ENCODE peak calls at places on chromosome 1, in six cellular contexts. One of them, this sample, is unnamed.
A peak's percentile ranks its signal among the peaks of the same experiment; 100 is the strongest.

GRCh38 chr1:84877592-84877991 is 15.4 kb downstream of the LPAR3 start:
- DNase-seq in GM23338: no peak
- DNase-seq in HCT116: no peak
- DNase-seq in prostate gland: no peak
- DNase-seq in esophagus muscularis mucosa: no peak
- DNase-seq in transverse colon: no peak
- DNase-seq in this sample: no peak

GRCh38 chr1:221712776-221713431 is 29.0 kb downstream of the DUSP10 start:
- DNase-seq in HCT116: no peak
- DNase-seq in GM23338: no peak
- DNase-seq in esophagus muscularis mucosa: no peak
- DNase-seq in transverse colon: peak; percentile 64
- DNase-seq in prostate gland: no peak
- DNase-seq in this sample: peak; percentile 45

GRCh38 chr1:24935615-24936484 is 5.8 kb upstream of the RUNX3 start:
- DNase-seq in prostate gland: no peak
- DNase-seq in transverse colon: no peak
- DNase-seq in HCT116: no peak
- DNase-seq in GM23338: no peak
- DNase-seq in esophagus muscularis mucosa: no peak
- DNase-seq in this sample: no peak

GRCh38 chr1:14715266-14715665 is 116.8 kb downstream of the KAZN start:
- DNase-seq in transverse colon: no peak
- DNase-seq in HCT116: no peak
- DNase-seq in esophagus muscularis mucosa: no peak
- DNase-seq in prostate gland: no peak
- DNase-seq in GM23338: no peak
- DNase-seq in this sample: no peak

GRCh38 chr1:22625262-22625925 is 11.0 kb upstream of the C1QA start:
- DNase-seq in GM23338: peak; percentile 63
- DNase-seq in prostate gland: no peak
- DNase-seq in esophagus muscularis mucosa: no peak
- DNase-seq in transverse colon: no peak
- DNase-seq in HCT116: no peak
- DNase-seq in this sample: no peak

GRCh38 chr1:151716771-151717631 is at the start of gene CELF3:
- DNase-seq in transverse colon: no peak
- DNase-seq in HCT116: no peak
- DNase-seq in prostate gland: no peak
- DNase-seq in esophagus muscularis mucosa: no peak
- DNase-seq in GM23338: peak; percentile 86
- DNase-seq in this sample: no peak

GRCh38 chr1:2190491-2190976 is 4.0 kb downstream of the FAAP20 start:
- DNase-seq in prostate gland: no peak
- DNase-seq in HCT116: no peak
- DNase-seq in GM23338: no peak
- DNase-seq in esophagus muscularis mucosa: no peak
- DNase-seq in transverse colon: no peak
- DNase-seq in this sample: no peak

GRCh38 chr1:180962178-180962577 is 49.5 kb downstream of the KIAA1614 start:
- DNase-seq in esophagus muscularis mucosa: no peak
- DNase-seq in transverse colon: peak; percentile 35
- DNase-seq in GM23338: no peak
- DNase-seq in prostate gland: no peak
- DNase-seq in HCT116: no peak
- DNase-seq in this sample: no peak

GRCh38 chr1:46039571-46040052 is 92.8 kb downstream of the PIK3R3 start:
- DNase-seq in GM23338: no peak
- DNase-seq in prostate gland: peak; percentile 70
- DNase-seq in esophagus muscularis mucosa: peak; percentile 91
- DNase-seq in transverse colon: peak; percentile 39
- DNase-seq in HCT116: no peak
- DNase-seq in this sample: no peak

GRCh38 chr1:157096881-157097280 is 2.7 kb downstream of the ETV3L start:
- DNase-seq in transverse colon: no peak
- DNase-seq in HCT116: no peak
- DNase-seq in esophagus muscularis mucosa: no peak
- DNase-seq in prostate gland: no peak
- DNase-seq in GM23338: no peak
- DNase-seq in this sample: no peak

GRCh38 chr1:84689514-84690396 is 506 bp downstream of the SSX2IP start:
- DNase-seq in esophagus muscularis mucosa: peak; percentile 92
- DNase-seq in HCT116: no peak
- DNase-seq in transverse colon: peak; percentile 56
- DNase-seq in GM23338: peak; percentile 77
- DNase-seq in prostate gland: peak; percentile 35
- DNase-seq in this sample: peak; percentile 58

GRCh38 chr1:185681034-185681633 is 53.1 kb upstream of the HMCN1 start:
- DNase-seq in transverse colon: no peak
- DNase-seq in prostate gland: peak; percentile 21
- DNase-seq in GM23338: peak; percentile 78
- DNase-seq in esophagus muscularis mucosa: no peak
- DNase-seq in HCT116: peak; percentile 45
- DNase-seq in this sample: no peak
- TF ChIP-seq CTCF in transverse colon: peak; percentile 48
- TF ChIP-seq CTCF in prostate gland: peak; percentile 56
- TF ChIP-seq CTCF in GM23338: peak; percentile 80
- TF ChIP-seq CTCF in esophagus muscularis mucosa: peak; percentile 40
- TF ChIP-seq CTCF in HCT116: peak; percentile 52
- TF ChIP-seq CTCF in this sample: peak; percentile 34

DNA sequence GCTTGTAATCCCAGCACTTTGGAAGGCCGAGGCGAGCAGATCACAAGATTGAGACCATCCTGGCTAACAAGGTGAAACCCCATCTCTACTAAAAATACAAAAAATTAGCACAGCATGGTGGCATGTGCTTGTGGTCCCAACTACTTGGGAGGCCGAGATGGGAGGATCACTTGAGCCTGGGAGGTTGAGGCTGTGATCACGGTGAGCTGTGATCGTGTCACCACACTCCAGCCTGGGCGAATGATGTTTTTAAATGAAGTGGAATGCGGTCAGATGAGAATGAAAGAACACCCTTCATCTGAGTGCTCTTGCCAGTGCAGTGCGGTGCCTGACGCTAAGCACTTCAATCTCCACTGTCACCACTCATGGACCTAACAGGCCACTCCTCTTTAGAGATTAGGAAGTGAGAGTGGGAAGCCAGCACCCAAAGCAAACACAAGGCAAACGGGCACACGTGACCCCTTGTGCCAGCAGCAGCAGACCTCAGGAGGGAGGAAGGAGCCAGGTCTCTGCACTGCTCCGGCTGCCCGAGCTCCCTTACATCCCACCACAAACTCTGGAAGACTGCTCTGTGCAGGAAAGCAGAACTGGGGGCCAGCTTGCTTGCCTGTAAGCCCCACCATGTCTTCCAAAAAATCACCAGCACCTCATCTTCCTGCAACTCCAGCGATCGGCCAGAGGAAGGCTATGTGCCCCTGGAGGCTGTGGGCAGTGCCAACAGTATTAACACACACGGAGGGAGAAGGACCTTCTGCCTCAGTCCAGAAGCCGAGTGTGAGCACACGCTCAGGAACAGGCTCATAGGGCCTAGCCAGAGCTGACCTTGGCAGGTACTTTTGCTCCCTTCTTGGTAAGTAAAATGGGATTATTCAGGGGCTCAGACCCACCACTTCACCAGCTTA is 9.7 kb downstream of the CTNNBIP1 start:
- DNase-seq in HCT116: no peak
- DNase-seq in prostate gland: peak; percentile 78
- DNase-seq in GM23338: no peak
- DNase-seq in esophagus muscularis mucosa: no peak
- DNase-seq in transverse colon: peak; percentile 71
- DNase-seq in this sample: peak; percentile 86
- TF ChIP-seq POLR2AphosphoS5 in HCT116: no peak
- TF ChIP-seq POLR2AphosphoS5 in prostate gland: peak; percentile 85
- TF ChIP-seq POLR2AphosphoS5 in GM23338: no peak
- TF ChIP-seq POLR2AphosphoS5 in esophagus muscularis mucosa: no peak
- TF ChIP-seq POLR2AphosphoS5 in transverse colon: no peak
- TF ChIP-seq POLR2AphosphoS5 in this sample: peak; percentile 86

DNA sequence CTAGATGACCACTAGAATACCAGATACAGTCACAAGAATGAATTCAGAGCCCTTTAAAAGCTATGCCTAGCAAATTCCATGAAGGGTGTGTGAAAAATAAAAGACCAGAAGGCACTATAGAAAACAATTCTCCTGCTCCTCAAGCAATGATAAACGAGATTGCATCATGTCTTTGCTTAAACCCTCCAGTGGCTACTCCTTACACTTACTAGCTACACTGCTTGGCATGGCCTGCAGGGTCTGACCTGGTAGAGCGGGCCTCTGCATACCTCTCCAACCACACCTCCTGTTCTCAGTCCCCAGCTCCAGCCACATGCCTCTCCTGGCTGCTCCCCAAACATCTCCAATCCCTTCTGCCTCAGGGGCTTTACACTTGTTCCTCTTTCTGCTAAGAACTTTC is 11.0 kb upstream of the CREG1 start:
- DNase-seq in HCT116: no peak
- DNase-seq in GM23338: peak; percentile 45
- DNase-seq in esophagus muscularis mucosa: no peak
- DNase-seq in prostate gland: no peak
- DNase-seq in transverse colon: no peak
- DNase-seq in this sample: no peak
- TF ChIP-seq CTCF in HCT116: no peak
- TF ChIP-seq CTCF in GM23338: no peak
- TF ChIP-seq CTCF in esophagus muscularis mucosa: no peak
- TF ChIP-seq CTCF in prostate gland: no peak
- TF ChIP-seq CTCF in transverse colon: no peak
- TF ChIP-seq CTCF in this sample: no peak

DNA sequence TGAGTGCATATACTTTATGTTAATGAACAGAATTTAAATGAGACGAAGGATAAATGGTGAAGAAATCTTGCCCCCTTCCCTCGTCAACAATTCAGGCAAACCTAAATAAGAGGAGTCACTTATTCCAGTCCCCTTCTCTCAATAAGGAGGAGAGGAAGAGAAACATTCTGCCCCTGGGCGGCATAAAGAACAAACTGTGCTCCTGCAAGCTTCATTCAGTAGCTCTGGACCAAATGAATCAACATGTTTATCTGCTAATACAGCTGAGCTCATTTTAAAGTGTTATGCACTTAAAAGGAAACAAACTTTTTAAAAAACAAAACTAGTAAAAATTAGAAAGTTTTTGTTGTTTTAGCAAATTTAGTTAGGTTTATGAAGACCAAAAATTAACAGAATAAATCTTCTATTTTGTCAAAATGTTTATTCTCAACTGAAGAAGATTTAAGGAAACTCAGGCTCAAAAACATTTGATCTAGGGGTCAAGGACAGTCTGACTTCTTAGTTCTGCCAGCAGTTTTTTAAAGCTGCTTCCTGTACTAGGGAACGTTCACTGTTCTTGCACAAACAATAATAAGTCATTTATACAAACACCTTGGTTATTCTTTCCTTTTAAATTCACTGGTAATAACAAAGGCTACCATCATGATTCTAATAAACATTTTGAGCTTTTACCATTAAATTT is 58.3 kb downstream of the AKT3 start:
- DNase-seq in GM23338: no peak
- DNase-seq in esophagus muscularis mucosa: no peak
- DNase-seq in prostate gland: peak; percentile 38
- DNase-seq in HCT116: no peak
- DNase-seq in transverse colon: peak; percentile 9
- DNase-seq in this sample: no peak
- TF ChIP-seq POLR2AphosphoS5 in GM23338: no peak
- TF ChIP-seq POLR2AphosphoS5 in esophagus muscularis mucosa: peak; percentile 44
- TF ChIP-seq POLR2AphosphoS5 in prostate gland: peak; percentile 77
- TF ChIP-seq POLR2AphosphoS5 in HCT116: no peak
- TF ChIP-seq POLR2AphosphoS5 in transverse colon: no peak
- TF ChIP-seq POLR2AphosphoS5 in this sample: peak; percentile 34

DNA sequence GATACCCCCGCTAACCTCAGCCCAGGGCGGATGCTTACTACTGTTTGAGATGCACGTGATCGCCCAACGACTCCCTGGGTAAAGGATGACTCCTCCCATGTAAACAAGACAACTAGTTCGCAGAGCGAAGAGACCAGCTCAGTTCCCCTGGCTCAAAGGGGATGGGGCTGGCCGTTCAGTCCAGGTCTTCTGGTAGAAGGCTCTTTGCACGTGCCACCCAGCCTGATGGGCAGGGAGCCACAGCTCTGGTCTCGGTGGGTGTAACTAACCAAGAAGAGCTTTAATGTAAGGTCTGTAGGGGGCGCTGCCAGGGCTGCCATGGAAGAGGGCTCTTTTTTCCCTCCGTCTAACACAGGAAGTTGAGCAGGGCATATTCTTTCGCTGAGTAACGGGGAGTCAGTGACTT is 49.4 kb upstream of the PARP1 start:
- DNase-seq in prostate gland: no peak
- DNase-seq in GM23338: peak; percentile 93
- DNase-seq in HCT116: no peak
- DNase-seq in esophagus muscularis mucosa: no peak
- DNase-seq in transverse colon: peak; percentile 11
- DNase-seq in this sample: no peak
- TF ChIP-seq CTCF in prostate gland: no peak
- TF ChIP-seq CTCF in GM23338: peak; percentile 75
- TF ChIP-seq CTCF in HCT116: no peak
- TF ChIP-seq CTCF in esophagus muscularis mucosa: no peak
- TF ChIP-seq CTCF in transverse colon: peak; percentile 3
- TF ChIP-seq CTCF in this sample: no peak

GRCh38 chr1:161115132-161115711 is 2.6 kb downstream of the PFDN2 start:
- DNase-seq in transverse colon: no peak
- DNase-seq in esophagus muscularis mucosa: no peak
- DNase-seq in prostate gland: no peak
- DNase-seq in GM23338: no peak
- DNase-seq in HCT116: peak; percentile 95
- DNase-seq in this sample: no peak
- TF ChIP-seq POLR2AphosphoS5 in transverse colon: no peak
- TF ChIP-seq POLR2AphosphoS5 in esophagus muscularis mucosa: no peak
- TF ChIP-seq POLR2AphosphoS5 in prostate gland: no peak
- TF ChIP-seq POLR2AphosphoS5 in GM23338: no peak
- TF ChIP-seq POLR2AphosphoS5 in HCT116: peak; percentile 83
- TF ChIP-seq POLR2AphosphoS5 in this sample: no peak